ENCODE peak calls at places on chromosomes 7 and 10, in nine cellular contexts. J is GM23248, F is GM23338, O is neural progenitor cell, W is SK-N-SH, X is MM.1S, P is HCT116, G is PC-3, D is OCI-LY7. M is an unnamed sample.

GRCh38 chr10:89744021-89744420 is 42.6 kb downstream of the KIF20B start:
- DNase-seq in J (peak), F (no peak), O (no peak), W (no peak), X (no peak), P (no peak), G (peak), D (no peak), M (no peak)

GRCh38 chr7:158876984-158877383 is 20.6 kb downstream of the DYNC2I1 start:
- DNase-seq in J (no peak), F (no peak), O (no peak), W (no peak), X (no peak), P (no peak), G (no peak), D (no peak), M (no peak)

GRCh38 chr10:59805043-59805442 is 51.8 kb upstream of the MRLN start:
- DNase-seq in J (peak), F (peak), O (peak), W (peak), X (peak), P (no peak), G (peak), D (peak), M (peak)

GRCh38 chr7:69211739-69212138 is 386.5 kb upstream of the AUTS2 start:
- DNase-seq in J (no peak), F (peak), O (peak), W (no peak), X (no peak), P (no peak), G (no peak), D (peak), M (no peak)

GRCh38 chr10:52308251-52309031 is 5.6 kb upstream of the DKK1 start:
- DNase-seq in J (peak), F (peak), O (peak), W (peak), X (peak), P (no peak), G (peak), D (peak), M (peak)

GRCh38 chr7:20954711-20955641 is 168.3 kb upstream of the SP8 start:
- DNase-seq in J (no peak), F (peak), O (no peak), W (no peak), X (no peak), P (no peak), G (no peak), D (no peak), M (no peak)

GRCh38 chr10:133068111-133068740 is 19.5 kb upstream of the ADGRA1 start:
- DNase-seq in J (no peak), F (no peak), O (no peak), W (no peak), X (no peak), P (no peak), G (no peak), D (no peak), M (no peak)

GRCh38 chr7:138345567-138345966 is 114.5 kb upstream of the TRIM24 start:
- DNase-seq in J (no peak), F (no peak), O (no peak), W (no peak), X (no peak), P (no peak), G (no peak), D (no peak), M (no peak)

GRCh38 chr7:436367-437128 is 83.1 kb downstream of the PDGFA start:
- DNase-seq in J (no peak), F (no peak), O (no peak), W (no peak), X (no peak), P (no peak), G (no peak), D (no peak), M (no peak)

GRCh38 chr7:141562543-141562942 is 11.3 kb downstream of the AGK start:
- DNase-seq in J (no peak), F (no peak), O (no peak), W (no peak), X (no peak), P (no peak), G (no peak), D (no peak), M (no peak)

GRCh38 chr7:15839415-15840100 is 153.1 kb upstream of the MEOX2 start:
- DNase-seq in J (peak), F (peak), O (peak), W (peak), X (no peak), P (no peak), G (no peak), D (no peak), M (peak)

GRCh38 chr7:81926154-81926553 is 156.3 kb upstream of the HGF start:
- DNase-seq in J (peak), F (no peak), O (no peak), W (no peak), X (no peak), P (no peak), G (no peak), D (no peak), M (no peak)

GRCh38 chr7:5477723-5478531 is 54.3 kb upstream of the TNRC18 start:
- DNase-seq in J (peak), F (peak), O (peak), W (peak), X (no peak), P (no peak), G (no peak), D (no peak), M (peak)

GRCh38 chr10:49398000-49398861 is 2.3 kb upstream of the DRGX start:
- DNase-seq in J (peak), F (peak), O (peak), W (peak), X (no peak), P (no peak), G (peak), D (no peak), M (peak)

GRCh38 chr10:95133997-95134396 is 60.0 kb upstream of the ACSM6 start:
- DNase-seq in J (no peak), F (peak), O (no peak), W (no peak), X (no peak), P (no peak), G (no peak), D (no peak), M (no peak)

GRCh38 chr10:118870467-118871243 is 115.9 kb upstream of the CACUL1 start:
- DNase-seq in J (peak), F (peak), O (peak), W (peak), X (no peak), P (no peak), G (peak), D (no peak), M (peak)

GRCh38 chr10:130498934-130499333 is 362.7 kb downstream of the GLRX3 start:
- DNase-seq in J (no peak), F (no peak), O (no peak), W (no peak), X (no peak), P (no peak), G (no peak), D (no peak), M (no peak)

GRCh38 chr10:130479146-130479545 is 343.0 kb downstream of the GLRX3 start:
- DNase-seq in J (no peak), F (no peak), O (no peak), W (no peak), X (no peak), P (no peak), G (no peak), D (no peak), M (no peak)

GRCh38 chr7:91289633-91290260 is 25.5 kb downstream of the FZD1 start:
- DNase-seq in J (no peak), F (no peak), O (no peak), W (no peak), X (no peak), P (no peak), G (no peak), D (no peak), M (no peak)

GRCh38 chr10:98268694-98269386 is 846 bp upstream of the LOXL4 start:
- DNase-seq in J (no peak), F (peak), O (peak), W (no peak), X (no peak), P (no peak), G (no peak), D (no peak), M (no peak)

GRCh38 chr7:66301737-66302136 is 96.6 kb downstream of the TPST1 start:
- DNase-seq in J (peak), F (no peak), O (no peak), W (no peak), X (no peak), P (no peak), G (no peak), D (no peak), M (no peak)

GRCh38 chr7:66296-66695 is 126.1 kb upstream of the FAM20C start:
- DNase-seq in J (no peak), F (no peak), O (no peak), W (no peak), X (no peak), P (no peak), G (no peak), D (no peak), M (no peak)

GRCh38 chr10:58399410-58399809 is 14.2 kb downstream of the TFAM start:
- DNase-seq in J (peak), F (no peak), O (no peak), W (no peak), X (no peak), P (no peak), G (peak), D (no peak), M (no peak)

GRCh38 chr10:34254596-34254995 is 560.5 kb downstream of the PARD3 start:
- DNase-seq in J (peak), F (no peak), O (no peak), W (peak), X (no peak), P (peak), G (peak), D (no peak), M (peak)

GRCh38 chr10:53997953-53998352 is 803.1 kb downstream of the PCDH15 start:
- DNase-seq in J (no peak), F (peak), O (peak), W (peak), X (no peak), P (no peak), G (peak), D (no peak), M (peak)

GRCh38 chr7:91918356-91918755 is 22.3 kb upstream of the AKAP9 start:
- DNase-seq in J (no peak), F (no peak), O (no peak), W (no peak), X (no peak), P (no peak), G (no peak), D (no peak), M (no peak)

GRCh38 chr7:150983893-150984368 is 5.8 kb upstream of the KCNH2 start:
- DNase-seq in J (peak), F (peak), O (peak), W (no peak), X (peak), P (no peak), G (peak), D (peak), M (peak)

GRCh38 chr10:844552-844951 is 87.0 kb downstream of the LARP4B start:
- DNase-seq in J (peak), F (no peak), O (no peak), W (no peak), X (no peak), P (no peak), G (no peak), D (no peak), M (no peak)

GRCh38 chr10:24891823-24892222 is 60.6 kb downstream of the PRTFDC1 start:
- DNase-seq in J (peak), F (no peak), O (no peak), W (peak), X (no peak), P (peak), G (peak), D (no peak), M (no peak)

GRCh38 chr7:137403282-137403681 is 59.7 kb upstream of the PTN start:
- DNase-seq in J (no peak), F (peak), O (no peak), W (no peak), X (no peak), P (no peak), G (no peak), D (no peak), M (no peak)

GRCh38 chr10:131345691-131346090 is 34.2 kb upstream of the TCERG1L start:
- DNase-seq in J (no peak), F (no peak), O (no peak), W (no peak), X (no peak), P (no peak), G (no peak), D (no peak), M (no peak)

GRCh38 chr10:86693721-86694369 is 25.5 kb downstream of the LDB3 start:
- DNase-seq in J (peak), F (peak), O (peak), W (peak), X (peak), P (no peak), G (peak), D (peak), M (peak)

GRCh38 chr7:148303295-148304013 is 287.1 kb upstream of the C7orf33 start:
- DNase-seq in J (peak), F (no peak), O (no peak), W (peak), X (peak), P (no peak), G (peak), D (peak), M (peak)

GRCh38 chr7:5689716-5690115 is 91.7 kb downstream of the RNF216 start:
- DNase-seq in J (peak), F (no peak), O (no peak), W (no peak), X (no peak), P (no peak), G (no peak), D (no peak), M (no peak)

GRCh38 chr7:16801111-16801542 is 3.7 kb downstream of the AGR2 start:
- DNase-seq in J (peak), F (peak), O (peak), W (peak), X (peak), P (peak), G (peak), D (peak), M (peak)

GRCh38 chr7:1533569-1534329 is 3.2 kb downstream of the MAFK start:
- DNase-seq in J (peak), F (no peak), O (no peak), W (peak), X (no peak), P (no peak), G (peak), D (no peak), M (peak)

DNA sequence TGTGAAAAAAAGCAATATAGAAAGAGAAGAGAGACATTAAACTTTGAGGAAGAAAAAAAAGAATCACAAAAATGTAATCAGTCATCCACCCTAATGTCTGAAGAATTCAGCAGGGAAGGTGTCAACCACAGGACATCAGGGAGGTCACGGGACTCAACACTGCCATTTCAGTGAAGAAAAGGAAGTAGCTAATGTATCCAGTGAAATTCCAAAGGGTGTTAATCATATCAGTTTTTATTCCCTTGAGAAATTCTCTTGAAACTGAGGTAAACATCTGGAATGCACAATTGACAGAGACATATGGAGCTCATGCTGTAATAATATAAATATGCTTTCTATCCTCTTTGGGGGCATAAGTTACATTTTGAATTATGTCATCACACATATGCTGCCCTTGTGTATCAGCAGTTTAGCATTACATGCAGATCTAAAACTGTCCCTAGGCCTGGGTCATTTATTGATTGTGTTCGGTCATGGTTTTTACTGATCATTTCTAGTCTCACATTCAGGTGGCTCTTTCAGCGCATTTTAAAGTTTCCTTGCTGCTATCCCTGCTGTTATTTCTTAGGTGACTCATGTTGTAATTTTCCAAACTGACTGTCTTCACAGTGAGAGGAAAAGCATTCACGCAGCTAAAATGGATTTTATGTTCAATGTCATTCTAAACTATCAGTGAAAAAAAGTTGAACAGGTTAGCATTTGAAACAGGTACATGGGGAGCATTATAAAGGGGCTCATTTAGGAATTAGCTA is 273.9 kb downstream of the TSPAN12 start:
- DNase-seq in J (peak), F (peak), O (no peak), W (no peak), X (no peak), P (peak), G (peak), D (no peak), M (no peak)
- TF ChIP-seq EZH2phosphoT487 in J (peak), F (no peak), O (no peak), W (no peak), X (no peak), P (no peak), G (no peak), D (no peak), M (no peak)

GRCh38 chr10:5468262-5469106 is 30.9 kb downstream of the CALML5 start:
- DNase-seq in J (no peak), F (no peak), O (no peak), W (no peak), X (no peak), P (no peak), G (no peak), D (no peak), M (no peak)

GRCh38 chr10:5464521-5464920 is 34.8 kb downstream of the CALML5 start:
- DNase-seq in J (peak), F (no peak), O (no peak), W (no peak), X (no peak), P (no peak), G (no peak), D (no peak), M (no peak)

GRCh38 chr10:5465976-5466450 is 33.4 kb downstream of the CALML5 start:
- DNase-seq in J (no peak), F (peak), O (no peak), W (no peak), X (no peak), P (no peak), G (no peak), D (no peak), M (no peak)

GRCh38 chr10:5467634-5468255 is 31.6 kb downstream of the CALML5 start:
- DNase-seq in J (no peak), F (no peak), O (no peak), W (no peak), X (no peak), P (no peak), G (no peak), D (no peak), M (peak)

DNA sequence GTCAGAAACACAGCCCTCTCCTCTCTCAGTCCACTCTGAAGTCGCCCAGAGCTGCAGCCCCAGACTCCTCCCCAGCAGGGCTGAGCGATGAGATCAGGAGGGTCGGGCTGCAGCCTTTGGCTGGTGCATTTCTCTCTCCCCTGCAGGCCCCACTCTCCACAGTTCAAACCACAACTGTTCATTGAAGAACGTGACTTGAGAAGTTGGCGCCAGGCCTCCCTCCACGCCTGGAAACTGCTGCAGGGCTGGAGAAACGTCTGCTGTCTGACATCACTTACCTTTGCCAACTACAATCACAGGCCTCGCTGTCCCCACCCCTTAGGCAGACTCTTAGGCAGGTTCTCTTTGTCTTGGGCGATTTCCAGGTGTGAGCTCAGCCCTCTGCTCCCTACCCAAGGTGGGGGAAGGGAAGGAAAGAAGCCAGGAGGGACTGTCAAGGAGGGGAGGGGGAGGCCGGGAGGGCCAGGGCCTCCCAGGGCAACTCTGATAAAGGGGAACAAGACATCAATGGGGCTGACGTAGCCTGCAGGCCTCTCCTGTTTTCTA is 32.8 kb downstream of the CALML5 start:
- DNase-seq in J (peak), F (peak), O (peak), W (no peak), X (no peak), P (no peak), G (peak), D (no peak), M (peak)
- H3K4me2 ChIP-seq in J (no peak), F (peak), O (no peak), W (no peak), X (no peak), P (no peak), G (peak), D (no peak), M (peak)

GRCh38 chr7:86846494-86847190 is 202.9 kb downstream of the GRM3 start:
- DNase-seq in J (no peak), F (no peak), O (no peak), W (no peak), X (no peak), P (no peak), G (peak), D (no peak), M (peak)
- TF ChIP-seq EZH2phosphoT487 in J (no peak), F (no peak), O (no peak), W (no peak), X (no peak), P (no peak), G (no peak), D (no peak), M (peak)

GRCh38 chr10:78035933-78036583 is 2.4 kb downstream of the RPS24 start:
- DNase-seq in J (no peak), F (no peak), O (no peak), W (no peak), X (no peak), P (no peak), G (peak), D (no peak), M (no peak)
- H3K4me2 ChIP-seq in J (peak), F (peak), O (peak), W (peak), X (peak), P (peak), G (peak), D (peak), M (peak)

DNA sequence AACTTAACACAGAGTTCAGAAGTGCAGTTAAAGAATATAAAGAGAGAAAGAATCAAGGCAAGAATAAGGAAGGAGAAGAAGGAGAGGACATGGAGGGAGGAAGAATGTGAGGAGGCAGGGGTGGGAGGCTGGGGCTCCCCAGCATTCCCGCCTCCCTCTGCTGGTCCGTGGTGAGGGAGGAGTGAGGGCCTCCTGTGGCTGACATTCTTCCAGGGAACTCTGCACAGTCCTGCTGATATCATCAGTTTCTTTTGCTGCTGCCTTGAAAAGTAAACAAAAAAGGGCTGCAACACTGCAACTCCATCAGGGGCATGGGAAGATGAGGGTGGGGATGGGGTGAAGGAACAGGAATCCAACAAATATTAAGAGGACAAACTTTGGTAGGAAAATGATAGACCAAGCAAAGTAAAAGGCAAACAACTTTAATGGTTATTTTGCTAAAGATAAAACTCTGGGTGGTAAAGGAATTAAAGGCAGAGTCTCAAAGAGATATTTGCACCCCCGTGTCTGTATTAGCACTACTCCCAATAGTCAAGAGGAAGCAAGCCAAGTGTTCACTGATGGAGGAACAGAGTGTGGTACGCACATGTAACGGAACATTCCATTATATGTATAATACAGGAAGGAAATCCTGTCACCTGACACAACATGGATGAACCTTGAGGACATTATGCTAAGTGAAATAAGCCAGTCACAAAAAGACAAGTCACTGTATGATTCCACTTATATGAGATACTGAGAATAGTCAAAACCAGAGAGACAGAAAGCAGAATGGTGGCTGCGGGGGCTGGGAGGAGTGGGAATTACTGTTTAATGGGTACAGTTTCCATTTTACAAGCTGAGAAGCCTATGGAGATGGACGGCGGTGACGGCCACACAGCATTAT is 8.0 kb upstream of the SPOCK2 start:
- DNase-seq in J (no peak), F (no peak), O (peak), W (no peak), X (no peak), P (no peak), G (no peak), D (no peak), M (peak)
- TF ChIP-seq EZH2phosphoT487 in J (no peak), F (no peak), O (no peak), W (no peak), X (no peak), P (no peak), G (no peak), D (no peak), M (no peak)